ENCODE peak calls at places on chromosomes 16 and 17, in nine cellular contexts. One of them, this sample, is unnamed.

GRCh38 chr17:70539172-70539924 is 370.0 kb downstream of the KCNJ2 start:
- DNase-seq in AG10803: no peak
- DNase-seq in hepatic stellate cell: no peak
- DNase-seq in SW 1271: no peak
- DNase-seq in HCEC 1CT: no peak
- DNase-seq in heart left ventricle: no peak
- DNase-seq in stromal cell of bone marrow: no peak
- DNase-seq in MCF 10A: no peak
- DNase-seq in mucosa of gallbladder: no peak
- DNase-seq in this sample: no peak

GRCh38 chr16:841455-842060 is 41.0 kb upstream of the GNG13 start:
- DNase-seq in hepatic stellate cell: no peak
- DNase-seq in mucosa of gallbladder: no peak
- DNase-seq in heart left ventricle: no peak
- DNase-seq in MCF 10A: no peak
- DNase-seq in HCEC 1CT: no peak
- DNase-seq in stromal cell of bone marrow: no peak
- DNase-seq in SW 1271: no peak
- DNase-seq in AG10803: no peak
- DNase-seq in this sample: no peak

GRCh38 chr17:73689596-73690275 is 45.5 kb upstream of the SDK2 start:
- DNase-seq in heart left ventricle: no peak
- DNase-seq in SW 1271: no peak
- DNase-seq in stromal cell of bone marrow: no peak
- DNase-seq in mucosa of gallbladder: no peak
- DNase-seq in AG10803: no peak
- DNase-seq in hepatic stellate cell: no peak
- DNase-seq in HCEC 1CT: no peak
- DNase-seq in MCF 10A: no peak
- DNase-seq in this sample: no peak

GRCh38 chr17:1186214-1186820 is 6.5 kb upstream of the ABR start:
- DNase-seq in stromal cell of bone marrow: no peak
- DNase-seq in heart left ventricle: no peak
- DNase-seq in HCEC 1CT: no peak
- DNase-seq in mucosa of gallbladder: no peak
- DNase-seq in hepatic stellate cell: no peak
- DNase-seq in SW 1271: no peak
- DNase-seq in MCF 10A: peak
- DNase-seq in AG10803: peak
- DNase-seq in this sample: no peak

GRCh38 chr17:77071925-77072490 is 68.8 kb upstream of the SEC14L1 start:
- DNase-seq in hepatic stellate cell: no peak
- DNase-seq in stromal cell of bone marrow: no peak
- DNase-seq in mucosa of gallbladder: no peak
- DNase-seq in HCEC 1CT: no peak
- DNase-seq in heart left ventricle: no peak
- DNase-seq in SW 1271: no peak
- DNase-seq in AG10803: no peak
- DNase-seq in MCF 10A: no peak
- DNase-seq in this sample: no peak

GRCh38 chr17:57861737-57862409 is 12.0 kb upstream of the MRPS23 start:
- DNase-seq in SW 1271: no peak
- DNase-seq in HCEC 1CT: peak
- DNase-seq in mucosa of gallbladder: peak
- DNase-seq in heart left ventricle: peak
- DNase-seq in stromal cell of bone marrow: no peak
- DNase-seq in AG10803: peak
- DNase-seq in hepatic stellate cell: peak
- DNase-seq in MCF 10A: no peak
- DNase-seq in this sample: peak

GRCh38 chr17:72476575-72476986 is 355.8 kb downstream of the SOX9 start:
- DNase-seq in AG10803: no peak
- DNase-seq in mucosa of gallbladder: no peak
- DNase-seq in heart left ventricle: no peak
- DNase-seq in SW 1271: no peak
- DNase-seq in hepatic stellate cell: no peak
- DNase-seq in MCF 10A: no peak
- DNase-seq in HCEC 1CT: no peak
- DNase-seq in stromal cell of bone marrow: no peak
- DNase-seq in this sample: no peak

GRCh38 chr17:35898283-35899070 is 18.3 kb upstream of the CCL5 start:
- DNase-seq in heart left ventricle: peak
- DNase-seq in AG10803: no peak
- DNase-seq in SW 1271: no peak
- DNase-seq in stromal cell of bone marrow: no peak
- DNase-seq in hepatic stellate cell: no peak
- DNase-seq in MCF 10A: peak
- DNase-seq in mucosa of gallbladder: peak
- DNase-seq in HCEC 1CT: no peak
- DNase-seq in this sample: peak

GRCh38 chr17:75762513-75763268 is 2.3 kb downstream of the GALK1 start:
- DNase-seq in mucosa of gallbladder: no peak
- DNase-seq in AG10803: no peak
- DNase-seq in HCEC 1CT: no peak
- DNase-seq in stromal cell of bone marrow: no peak
- DNase-seq in hepatic stellate cell: no peak
- DNase-seq in MCF 10A: no peak
- DNase-seq in heart left ventricle: no peak
- DNase-seq in SW 1271: no peak
- DNase-seq in this sample: no peak

GRCh38 chr16:3938843-3939624 is 58.5 kb upstream of the CREBBP start:
- DNase-seq in hepatic stellate cell: peak
- DNase-seq in mucosa of gallbladder: peak
- DNase-seq in HCEC 1CT: peak
- DNase-seq in stromal cell of bone marrow: no peak
- DNase-seq in AG10803: peak
- DNase-seq in heart left ventricle: peak
- DNase-seq in MCF 10A: peak
- DNase-seq in SW 1271: no peak
- DNase-seq in this sample: peak

GRCh38 chr17:4948997-4949320 is 629 bp upstream of the PFN1 start:
- DNase-seq in mucosa of gallbladder: peak
- DNase-seq in MCF 10A: peak
- DNase-seq in heart left ventricle: peak
- DNase-seq in hepatic stellate cell: peak
- DNase-seq in stromal cell of bone marrow: peak
- DNase-seq in HCEC 1CT: peak
- DNase-seq in AG10803: peak
- DNase-seq in SW 1271: peak
- DNase-seq in this sample: peak

GRCh38 chr16:84832488-84833141 is 12.8 kb downstream of the CRISPLD2 start:
- DNase-seq in hepatic stellate cell: peak
- DNase-seq in MCF 10A: peak
- DNase-seq in SW 1271: no peak
- DNase-seq in heart left ventricle: peak
- DNase-seq in AG10803: peak
- DNase-seq in mucosa of gallbladder: peak
- DNase-seq in HCEC 1CT: peak
- DNase-seq in stromal cell of bone marrow: peak
- DNase-seq in this sample: peak

GRCh38 chr17:82859431-82860403 is 19.9 kb upstream of the ZNF750 start:
- DNase-seq in stromal cell of bone marrow: no peak
- DNase-seq in AG10803: peak
- DNase-seq in MCF 10A: no peak
- DNase-seq in mucosa of gallbladder: no peak
- DNase-seq in HCEC 1CT: peak
- DNase-seq in SW 1271: no peak
- DNase-seq in heart left ventricle: peak
- DNase-seq in hepatic stellate cell: peak
- DNase-seq in this sample: no peak

GRCh38 chr17:37848690-37849616 is 75.3 kb upstream of the TBC1D3K start:
- DNase-seq in HCEC 1CT: peak
- DNase-seq in mucosa of gallbladder: no peak
- DNase-seq in AG10803: peak
- DNase-seq in heart left ventricle: no peak
- DNase-seq in stromal cell of bone marrow: peak
- DNase-seq in SW 1271: peak
- DNase-seq in hepatic stellate cell: peak
- DNase-seq in MCF 10A: peak
- DNase-seq in this sample: no peak

GRCh38 chr16:24755201-24755874 is 25.9 kb downstream of the TNRC6A start:
- DNase-seq in hepatic stellate cell: no peak
- DNase-seq in AG10803: no peak
- DNase-seq in stromal cell of bone marrow: no peak
- DNase-seq in MCF 10A: no peak
- DNase-seq in HCEC 1CT: no peak
- DNase-seq in heart left ventricle: no peak
- DNase-seq in mucosa of gallbladder: no peak
- DNase-seq in SW 1271: no peak
- DNase-seq in this sample: no peak

GRCh38 chr17:40471856-40472732 is 28.8 kb downstream of the IGFBP4 start:
- DNase-seq in stromal cell of bone marrow: no peak
- DNase-seq in hepatic stellate cell: no peak
- DNase-seq in MCF 10A: peak
- DNase-seq in heart left ventricle: peak
- DNase-seq in HCEC 1CT: no peak
- DNase-seq in AG10803: peak
- DNase-seq in mucosa of gallbladder: no peak
- DNase-seq in SW 1271: no peak
- DNase-seq in this sample: no peak

GRCh38 chr16:56356276-56357241 is 68.8 kb downstream of the AMFR start:
- DNase-seq in SW 1271: peak
- DNase-seq in heart left ventricle: peak
- DNase-seq in MCF 10A: peak
- DNase-seq in HCEC 1CT: peak
- DNase-seq in stromal cell of bone marrow: peak
- DNase-seq in AG10803: peak
- DNase-seq in hepatic stellate cell: peak
- DNase-seq in mucosa of gallbladder: peak
- DNase-seq in this sample: peak

GRCh38 chr17:34584805-34585416 is 5.5 kb downstream of the TMEM132E start:
- DNase-seq in hepatic stellate cell: peak
- DNase-seq in MCF 10A: no peak
- DNase-seq in AG10803: peak
- DNase-seq in stromal cell of bone marrow: no peak
- DNase-seq in HCEC 1CT: peak
- DNase-seq in mucosa of gallbladder: no peak
- DNase-seq in SW 1271: no peak
- DNase-seq in heart left ventricle: no peak
- DNase-seq in this sample: peak

GRCh38 chr17:18143044-18143936 is 34.7 kb downstream of the MYO15A start:
- DNase-seq in HCEC 1CT: peak
- DNase-seq in AG10803: no peak
- DNase-seq in stromal cell of bone marrow: no peak
- DNase-seq in mucosa of gallbladder: no peak
- DNase-seq in heart left ventricle: no peak
- DNase-seq in MCF 10A: peak
- DNase-seq in SW 1271: no peak
- DNase-seq in hepatic stellate cell: no peak
- DNase-seq in this sample: no peak

GRCh38 chr16:14193316-14193871 is 122.3 kb downstream of the MRTFB start:
- DNase-seq in heart left ventricle: no peak
- DNase-seq in mucosa of gallbladder: no peak
- DNase-seq in stromal cell of bone marrow: no peak
- DNase-seq in AG10803: no peak
- DNase-seq in SW 1271: no peak
- DNase-seq in MCF 10A: no peak
- DNase-seq in hepatic stellate cell: no peak
- DNase-seq in HCEC 1CT: no peak
- DNase-seq in this sample: no peak

GRCh38 chr17:64384253-64385186 is 6.1 kb downstream of the PECAM1 start:
- DNase-seq in hepatic stellate cell: no peak
- DNase-seq in HCEC 1CT: peak
- DNase-seq in SW 1271: no peak
- DNase-seq in mucosa of gallbladder: no peak
- DNase-seq in MCF 10A: peak
- DNase-seq in stromal cell of bone marrow: no peak
- DNase-seq in AG10803: no peak
- DNase-seq in heart left ventricle: no peak
- DNase-seq in this sample: no peak

GRCh38 chr16:56265184-56265583 is 73.9 kb downstream of the GNAO1 start:
- DNase-seq in AG10803: no peak
- DNase-seq in HCEC 1CT: no peak
- DNase-seq in heart left ventricle: no peak
- DNase-seq in hepatic stellate cell: no peak
- DNase-seq in MCF 10A: no peak
- DNase-seq in SW 1271: no peak
- DNase-seq in stromal cell of bone marrow: no peak
- DNase-seq in mucosa of gallbladder: no peak
- DNase-seq in this sample: no peak

GRCh38 chr16:73217654-73218053 is 169.7 kb upstream of the ZFHX3 start:
- DNase-seq in stromal cell of bone marrow: no peak
- DNase-seq in mucosa of gallbladder: no peak
- DNase-seq in HCEC 1CT: no peak
- DNase-seq in heart left ventricle: no peak
- DNase-seq in hepatic stellate cell: no peak
- DNase-seq in SW 1271: no peak
- DNase-seq in MCF 10A: no peak
- DNase-seq in AG10803: no peak
- DNase-seq in this sample: no peak

GRCh38 chr16:57385083-57385482 is 12.8 kb downstream of the CX3CL1 start:
- DNase-seq in SW 1271: no peak
- DNase-seq in heart left ventricle: no peak
- DNase-seq in AG10803: no peak
- DNase-seq in MCF 10A: no peak
- DNase-seq in hepatic stellate cell: no peak
- DNase-seq in stromal cell of bone marrow: no peak
- DNase-seq in HCEC 1CT: no peak
- DNase-seq in mucosa of gallbladder: no peak
- DNase-seq in this sample: no peak

GRCh38 chr17:34703533-34703932 is 124.2 kb downstream of the TMEM132E start:
- DNase-seq in heart left ventricle: peak
- DNase-seq in mucosa of gallbladder: peak
- DNase-seq in stromal cell of bone marrow: no peak
- DNase-seq in HCEC 1CT: no peak
- DNase-seq in hepatic stellate cell: no peak
- DNase-seq in SW 1271: no peak
- DNase-seq in MCF 10A: peak
- DNase-seq in AG10803: peak
- DNase-seq in this sample: peak

GRCh38 chr17:30421592-30421991 is 42.9 kb downstream of the CPD start:
- DNase-seq in AG10803: peak
- DNase-seq in hepatic stellate cell: no peak
- DNase-seq in mucosa of gallbladder: no peak
- DNase-seq in MCF 10A: no peak
- DNase-seq in SW 1271: no peak
- DNase-seq in heart left ventricle: no peak
- DNase-seq in stromal cell of bone marrow: no peak
- DNase-seq in HCEC 1CT: no peak
- DNase-seq in this sample: no peak

GRCh38 chr16:67531247-67531646 is 2.6 kb downstream of the RIPOR1 start:
- DNase-seq in mucosa of gallbladder: no peak
- DNase-seq in hepatic stellate cell: no peak
- DNase-seq in heart left ventricle: no peak
- DNase-seq in stromal cell of bone marrow: no peak
- DNase-seq in AG10803: no peak
- DNase-seq in HCEC 1CT: no peak
- DNase-seq in MCF 10A: no peak
- DNase-seq in SW 1271: no peak
- DNase-seq in this sample: no peak

GRCh38 chr17:63700528-63701441 is 860 bp upstream of the LIMD2 start:
- DNase-seq in MCF 10A: no peak
- DNase-seq in AG10803: peak
- DNase-seq in mucosa of gallbladder: peak
- DNase-seq in stromal cell of bone marrow: no peak
- DNase-seq in heart left ventricle: peak
- DNase-seq in hepatic stellate cell: peak
- DNase-seq in SW 1271: no peak
- DNase-seq in HCEC 1CT: no peak
- DNase-seq in this sample: peak

GRCh38 chr16:85461814-85462404 is 151.2 kb upstream of the GSE1 start:
- DNase-seq in MCF 10A: no peak
- DNase-seq in SW 1271: no peak
- DNase-seq in HCEC 1CT: no peak
- DNase-seq in stromal cell of bone marrow: no peak
- DNase-seq in mucosa of gallbladder: no peak
- DNase-seq in hepatic stellate cell: peak
- DNase-seq in heart left ventricle: no peak
- DNase-seq in AG10803: peak
- DNase-seq in this sample: peak

This sample was measured in testis.